ENCODE peak calls at places on chromosomes 16 and 17, in nine cellular contexts. C, Z, D, N, M, O, I, W and Q are unnamed samples.

GRCh38 chr16:75247249-75247648 is 4.2 kb downstream of the BCAR1 start:
- DNase-seq in C (no peak), W (no peak), D (no peak), O (no peak), M (no peak), N (no peak), I (no peak), Z (no peak), Q (no peak)

GRCh38 chr16:88651276-88651988 is 579 bp upstream of the CYBA start:
- DNase-seq in O (no peak), N (peak), W (peak), M (no peak), C (peak), D (peak), Z (no peak), I (no peak), Q (no peak)

GRCh38 chr17:58679263-58680037 is 12.4 kb downstream of the TEX14 start:
- DNase-seq in N (peak), W (no peak), O (peak), C (no peak), M (peak), Z (no peak), I (peak), D (no peak), Q (no peak)

GRCh38 chr16:77548766-77549165 is 113.9 kb upstream of the ADAMTS18 start:
- DNase-seq in D (no peak), M (no peak), Z (no peak), I (no peak), O (peak), C (no peak), N (no peak), W (no peak), Q (no peak)

GRCh38 chr16:54538241-54538640 is 251.7 kb upstream of the IRX3 start:
- DNase-seq in W (no peak), O (no peak), Z (no peak), I (no peak), D (no peak), C (no peak), N (no peak), M (no peak), Q (no peak)

GRCh38 chr16:17404903-17405691 is 65.7 kb downstream of the XYLT1 start:
- DNase-seq in I (no peak), N (peak), D (no peak), C (no peak), W (no peak), O (peak), M (peak), Z (peak), Q (no peak)

GRCh38 chr17:50818266-50818665 is 17.1 kb upstream of the WFIKKN2 start:
- DNase-seq in O (no peak), M (no peak), N (no peak), I (no peak), D (no peak), W (no peak), Z (no peak), C (no peak), Q (no peak)

GRCh38 chr16:47644166-47644565 is 183.0 kb downstream of the PHKB start:
- DNase-seq in Z (no peak), M (peak), D (no peak), I (peak), N (no peak), O (peak), W (no peak), C (no peak), Q (no peak)